ENCODE peak calls at places on chromosome 6, in eight cellular contexts. D is HFFc6; S is amygdala; X is Right ventricle myocardium superior; A is NCI-H82; F is CD8-positive, alpha-beta T cell; Q is NCI-H510A treated with DMSO at 0.1 percent for 48 hours; V is ureter. L is an unnamed sample.

GRCh38 chr6:109979033-109979921 is 1.2 kb downstream of the GPR6 start:
- DNase-seq in D (no peak), S (no peak), X (no peak), A (peak), F (no peak), Q (peak), V (no peak), L (peak)

GRCh38 chr6:127737768-127738167 is 160.8 kb downstream of the C6orf58 start:
- DNase-seq in D (no peak), S (no peak), X (no peak), A (peak), F (no peak), Q (no peak), V (no peak), L (no peak)

GRCh38 chr6:136334465-136334846 is 44.8 kb upstream of the BCLAF1 start:
- DNase-seq in D (no peak), S (no peak), X (peak), A (no peak), F (no peak), Q (no peak), V (no peak), L (no peak)

GRCh38 chr6:169669889-169670288 is 31.9 kb downstream of the WDR27 start:
- DNase-seq in D (no peak), S (no peak), X (no peak), A (no peak), F (no peak), Q (no peak), V (no peak), L (no peak)

GRCh38 chr6:19317587-19317986 is 519.6 kb upstream of the ID4 start:
- DNase-seq in D (no peak), S (no peak), X (no peak), A (peak), F (no peak), Q (no peak), V (no peak), L (no peak)

GRCh38 chr6:27839303-27840081 is 72.7 kb downstream of the OR2B2 start:
- DNase-seq in D (peak), S (no peak), X (no peak), A (peak), F (no peak), Q (peak), V (no peak), L (peak)

GRCh38 chr6:73774311-73774766 is 78.3 kb downstream of the CD109 start:
- DNase-seq in D (peak), S (no peak), X (peak), A (peak), F (no peak), Q (no peak), V (no peak), L (peak)

GRCh38 chr6:105678516-105678915 is 275.6 kb upstream of the PREP start:
- DNase-seq in D (no peak), S (no peak), X (no peak), A (no peak), F (no peak), Q (no peak), V (no peak), L (no peak)

GRCh38 chr6:105920071-105920470 is 166.1 kb upstream of the PRDM1 start:
- DNase-seq in D (no peak), S (no peak), X (no peak), A (no peak), F (no peak), Q (no peak), V (no peak), L (no peak)